ENCODE peak calls at places on chromosome 5, in four cellular contexts. D is kidney tubule cell, Y is mucosa of gallbladder, I is WERI-Rb-1. U is an unnamed sample.

GRCh38 chr5:53407373-53407772 is 73.1 kb upstream of the FST start:
- DNase-seq in Y (no peak), D (peak; percentile 57), I (no peak), U (no peak)

GRCh38 chr5:135239461-135240282 is 159.4 kb downstream of the MACROH2A1 start:
- DNase-seq in I (peak; percentile 13), Y (no peak), D (no peak), U (no peak)

GRCh38 chr5:146475190-146475801 is 28.2 kb downstream of the TCERG1 start:
- DNase-seq in I (no peak), D (no peak), Y (no peak), U (no peak)

GRCh38 chr5:169978744-169979143 is 1.6 kb downstream of the INSYN2B start:
- DNase-seq in Y (no peak), D (peak; percentile 79), I (no peak), U (no peak)

GRCh38 chr5:130964238-130965192 is 200.5 kb downstream of the HINT1 start:
- DNase-seq in Y (no peak), I (no peak), D (peak; percentile 6), U (no peak)

GRCh38 chr5:180830253-180831138 is 27.9 kb upstream of the MGAT1 start:
- DNase-seq in I (peak; percentile 40), D (peak; percentile 56), Y (peak; percentile 64), U (peak; percentile 68)

GRCh38 chr5:149617760-149618306 is 36.5 kb downstream of the ARHGEF37 start:
- DNase-seq in I (no peak), D (peak; percentile 93), Y (no peak), U (no peak)

GRCh38 chr5:94517490-94518108 is 100.8 kb downstream of the KIAA0825 start:
- DNase-seq in Y (no peak), I (no peak), D (no peak), U (no peak)

GRCh38 chr5:141135030-141135717 is at the start of gene PCDHB5:
- DNase-seq in Y (peak; percentile 37), I (peak; percentile 38), D (peak; percentile 53), U (no peak)

GRCh38 chr5:69046375-69046957 is 47.3 kb upstream of the SLC30A5 start:
- DNase-seq in I (no peak), Y (peak; percentile 52), D (peak; percentile 47), U (no peak)

GRCh38 chr5:140696891-140697492 is 3.3 kb upstream of the ZMAT2 start:
- DNase-seq in Y (no peak), D (no peak), I (no peak), U (no peak)

GRCh38 chr5:83474986-83475385 is 3.4 kb downstream of the VCAN start:
- DNase-seq in I (no peak), Y (no peak), D (peak; percentile 37), U (no peak)

GRCh38 chr5:154857091-154857533 is 1.3 kb upstream of the CNOT8 start:
- DNase-seq in I (no peak), Y (no peak), D (no peak), U (no peak)

GRCh38 chr5:37631939-37632338 is 207.9 kb downstream of the GDNF start:
- DNase-seq in I (no peak), D (peak; percentile 6), Y (no peak), U (no peak)

GRCh38 chr5:50440651-50441478 is at the start of gene EMB:
- DNase-seq in Y (peak; percentile 58), D (peak; percentile 51), I (peak; percentile 64), U (peak; percentile 67)

GRCh38 chr5:34687269-34688011 is 31.3 kb downstream of the RAI14 start:
- DNase-seq in Y (no peak), D (peak; percentile 83), I (no peak), U (no peak)

GRCh38 chr5:42843675-42844292 is 32.1 kb upstream of the SELENOP start:
- DNase-seq in D (no peak), I (no peak), Y (no peak), U (no peak)

GRCh38 chr5:76469656-76470290 is 66.7 kb downstream of the IQGAP2 start:
- DNase-seq in D (no peak), I (no peak), Y (no peak), U (no peak)

GRCh38 chr5:40277161-40277906 is 402.4 kb upstream of the PTGER4 start:
- DNase-seq in I (no peak), Y (no peak), D (no peak), U (no peak)

GRCh38 chr5:139745121-139745799 is 50.3 kb upstream of the PSD2 start:
- DNase-seq in D (peak; percentile 98), Y (no peak), I (peak; percentile 93), U (peak; percentile 74)

GRCh38 chr5:120599576-120599975 is 135.5 kb downstream of the PRR16 start:
- DNase-seq in D (peak; percentile 47), Y (no peak), I (no peak), U (no peak)

GRCh38 chr5:8907168-8907868 is 638.6 kb downstream of the SEMA5A start:
- DNase-seq in I (no peak), D (peak; percentile 91), Y (no peak), U (no peak)

GRCh38 chr5:43192558-43193170 is 639 bp downstream of the NIM1K start:
- DNase-seq in D (peak; percentile 24), Y (no peak), I (peak; percentile 13), U (peak; percentile 59)

GRCh38 chr5:168879929-168880328 is 300.8 kb upstream of the PANK3 start:
- DNase-seq in I (no peak), D (no peak), Y (peak; percentile 44), U (no peak)

GRCh38 chr5:138330813-138331448 is 673 bp downstream of the CDC25C start:
- DNase-seq in I (no peak), D (peak; percentile 43), Y (no peak), U (no peak)

GRCh38 chr5:171577940-171578856 is 158.8 kb downstream of the FGF18 start:
- DNase-seq in Y (no peak), D (no peak), I (peak; percentile 24), U (no peak)

GRCh38 chr5:73370620-73371583 is 77.7 kb downstream of the FOXD1 start:
- DNase-seq in Y (no peak), D (peak; percentile 98), I (no peak), U (no peak)

GRCh38 chr5:126794157-126794828 is 17.4 kb downstream of the LMNB1 start:
- DNase-seq in I (no peak), D (no peak), Y (no peak), U (peak; percentile 37)

GRCh38 chr5:122316652-122317051 is 4.6 kb downstream of the SNCAIP start:
- DNase-seq in Y (no peak), I (no peak), D (no peak), U (no peak)

GRCh38 chr5:53246042-53246836 is 136.7 kb upstream of the MOCS2 start:
- DNase-seq in I (no peak), Y (no peak), D (peak; percentile 84), U (no peak)

GRCh38 chr5:150082889-150083288 is 3.5 kb downstream of the CSF1R start:
- DNase-seq in Y (no peak), D (no peak), I (no peak), U (peak; percentile 9)